ENCODE peak calls at places on chromosomes 7 and 10, in six cellular contexts. U is stomach, D is osteoblast, Y is pancreas, X is brain microvascular endothelial cell, Z is tibial artery. N is an unnamed sample.

GRCh38 chr10:103762924-103763323 is 92.5 kb downstream of the SH3PXD2A start:
- DNase-seq in U (no peak), D (no peak), Y (no peak), X (no peak), Z (no peak), N (no peak)

GRCh38 chr10:72087969-72088878 is at the start of gene SPOCK2:
- DNase-seq in U (no peak), D (peak; percentile 89), Y (no peak), X (no peak), Z (no peak), N (peak; percentile 48)

GRCh38 chr7:149846021-149846420 is 7.8 kb downstream of the ZNF862 start:
- DNase-seq in U (no peak), D (no peak), Y (no peak), X (no peak), Z (no peak), N (no peak)

GRCh38 chr7:110921478-110922210 is 169.3 kb upstream of the LRRN3 start:
- DNase-seq in U (no peak), D (no peak), Y (no peak), X (no peak), Z (no peak), N (no peak)

GRCh38 chr7:10412426-10413019 is 561.1 kb upstream of the PHF14 start:
- DNase-seq in U (no peak), D (peak; percentile 37), Y (no peak), X (peak; percentile 27), Z (no peak), N (no peak)

GRCh38 chr7:36264123-36264916 is 111.3 kb downstream of the EEPD1 start:
- DNase-seq in U (no peak), D (peak; percentile 23), Y (no peak), X (no peak), Z (no peak), N (no peak)

GRCh38 chr10:125734823-125735222 is 15.3 kb downstream of the EDRF1 start:
- DNase-seq in U (no peak), D (no peak), Y (no peak), X (no peak), Z (no peak), N (no peak)

GRCh38 chr7:19561121-19561805 is 147.6 kb downstream of the POLR1F start:
- DNase-seq in U (no peak), D (no peak), Y (no peak), X (peak; percentile 10), Z (no peak), N (no peak)

GRCh38 chr7:127252736-127253288 is at the start of gene GRM8:
- DNase-seq in U (peak; percentile 39), D (peak; percentile 91), Y (peak; percentile 16), X (peak; percentile 9), Z (peak; percentile 64), N (peak; percentile 47)

GRCh38 chr7:142883145-142883544 is 2.4 kb downstream of the TRPV6 start:
- DNase-seq in U (no peak), D (no peak), Y (no peak), X (no peak), Z (no peak), N (no peak)

GRCh38 chr7:55158541-55158940 is 139.7 kb downstream of the EGFR start:
- DNase-seq in U (no peak), D (peak; percentile 95), Y (no peak), X (peak; percentile 53), Z (no peak), N (no peak)

GRCh38 chr7:17142831-17143541 is 155.5 kb upstream of the AHR start:
- DNase-seq in U (no peak), D (peak; percentile 68), Y (no peak), X (no peak), Z (no peak), N (no peak)

DNA sequence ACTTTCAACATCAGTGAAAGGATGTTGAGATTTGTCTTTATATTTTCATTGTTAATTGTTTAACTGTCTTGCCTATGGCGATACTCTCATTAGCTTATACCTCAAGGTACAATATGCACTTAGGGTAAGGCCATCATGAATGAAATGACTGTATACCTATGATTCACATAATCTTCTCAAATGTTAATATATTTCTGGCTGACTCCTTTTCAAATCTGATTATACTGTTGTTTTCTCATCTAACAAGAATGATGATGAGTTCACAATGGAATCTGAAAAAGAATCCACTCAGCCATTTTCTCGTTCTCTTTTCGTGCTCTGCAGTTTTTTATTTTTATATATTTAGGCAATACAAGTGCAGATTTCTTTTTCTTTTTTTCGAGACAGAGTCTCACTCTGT is 159.1 kb downstream of the ARHGAP12 start:
- DNase-seq in U (no peak), D (peak; percentile 93), Y (no peak), X (no peak), Z (no peak), N (no peak)
- H3K27ac ChIP-seq in U (no peak overlapping the region), D (peak overlapping the region; percentile 60), Y (no peak overlapping the region), X (peak overlapping the region; percentile 95), Z (no peak overlapping the region), N (no peak overlapping the region)

DNA sequence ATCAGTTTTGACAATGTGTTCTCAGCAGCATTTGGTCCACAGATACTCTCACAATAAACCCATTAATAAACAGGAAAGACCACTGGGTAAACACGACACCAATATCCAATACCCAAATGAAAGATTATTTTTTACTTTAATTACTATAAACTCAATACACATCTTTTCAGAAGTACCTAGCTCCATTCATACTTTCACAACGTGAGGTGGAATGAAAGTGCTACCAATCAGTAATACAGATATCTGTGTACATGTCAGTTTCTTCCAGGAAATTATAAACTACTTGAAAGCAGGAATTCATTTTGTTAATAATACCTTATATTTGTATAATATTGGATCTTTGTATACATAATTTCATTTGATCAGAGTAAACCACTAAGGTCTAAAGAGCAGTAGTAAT is 11.9 kb downstream of the CDK6 start:
- DNase-seq in U (no peak), D (no peak), Y (no peak), X (no peak), Z (no peak), N (no peak)
- H3K36me3 ChIP-seq in U (no peaks in the 10 kb centered on the region), D (no peaks in the 10 kb centered on the region), Y (no peaks in the 10 kb centered on the region), X (peaks cover 4% of the 10 kb centered on the region), Z (no peaks in the 10 kb centered on the region), N (no peaks in the 10 kb centered on the region)

GRCh38 chr7:11625669-11626068 is 206.3 kb downstream of the THSD7A start:
- DNase-seq in U (no peak), D (no peak), Y (no peak), X (no peak), Z (no peak), N (no peak)
- H3K27ac ChIP-seq in U (no peak overlapping the region), D (no peak overlapping the region), Y (no peak overlapping the region), X (no peak overlapping the region), Z (no peak overlapping the region), N (no peak overlapping the region)

GRCh38 chr7:139417478-139417877 is 57.8 kb downstream of the LUC7L2 start:
- DNase-seq in U (no peak), D (no peak), Y (no peak), X (no peak), Z (no peak), N (no peak)

GRCh38 chr7:139421123-139421522 is 61.4 kb downstream of the LUC7L2 start:
- DNase-seq in U (no peak), D (no peak), Y (no peak), X (no peak), Z (no peak), N (no peak)

GRCh38 chr7:139422126-139422525 is 61.3 kb downstream of the KLRG2 start:
- DNase-seq in U (no peak), D (no peak), Y (no peak), X (no peak), Z (no peak), N (no peak)

GRCh38 chr7:139416405-139416804 is 56.7 kb downstream of the LUC7L2 start:
- DNase-seq in U (no peak), D (no peak), Y (no peak), X (no peak), Z (no peak), N (no peak)
- H3K36me3 ChIP-seq in U (peaks cover 97% of the 10 kb centered on the region), D (peaks cover 83% of the 10 kb centered on the region), Y (no peaks in the 10 kb centered on the region), X (peaks cover 48% of the 10 kb centered on the region), Z (peaks cover 95% of the 10 kb centered on the region), N (peaks cover 61% of the 10 kb centered on the region)

GRCh38 chr7:65295409-65295808 is 78.2 kb upstream of the ZNF92 start:
- DNase-seq in U (no peak), D (no peak), Y (no peak), X (no peak), Z (no peak), N (no peak)
- H3K27ac ChIP-seq in U (no peak overlapping the region), D (no peak overlapping the region), Y (no peak overlapping the region), X (no peak overlapping the region), Z (no peak overlapping the region), N (no peak overlapping the region)

GRCh38 chr10:102140218-102140617 is 7.4 kb downstream of the PPRC1 start:
- DNase-seq in U (no peak), D (no peak), Y (no peak), X (no peak), Z (no peak), N (no peak)

GRCh38 chr10:102140913-102141540 is 8.2 kb downstream of the PPRC1 start:
- DNase-seq in U (no peak), D (no peak), Y (no peak), X (no peak), Z (no peak), N (no peak)

GRCh38 chr10:102135956-102136526 is 3.2 kb downstream of the PPRC1 start:
- DNase-seq in U (no peak), D (no peak), Y (no peak), X (no peak), Z (no peak), N (no peak)

GRCh38 chr10:102141583-102142107 is 8.8 kb downstream of the PPRC1 start:
- DNase-seq in U (no peak), D (peak; percentile 46), Y (no peak), X (no peak), Z (no peak), N (no peak)

GRCh38 chr10:102139281-102140110 is 6.7 kb downstream of the PPRC1 start:
- DNase-seq in U (no peak), D (no peak), Y (no peak), X (no peak), Z (no peak), N (no peak)
- H3K36me3 ChIP-seq in U (peaks cover 73% of the 10 kb centered on the region), D (peaks cover 67% of the 10 kb centered on the region), Y (peaks cover 10% of the 10 kb centered on the region), X (peaks cover 63% of the 10 kb centered on the region), Z (peaks cover 69% of the 10 kb centered on the region), N (peaks cover 47% of the 10 kb centered on the region)

GRCh38 chr10:95281206-95281605 is 9.6 kb downstream of the PDLIM1 start:
- DNase-seq in U (no peak), D (no peak), Y (no peak), X (no peak), Z (no peak), N (no peak)
- H3K27ac ChIP-seq in U (peak overlapping the region; percentile 77), D (peak overlapping the region; percentile 9), Y (no peak overlapping the region), X (no peak overlapping the region), Z (peak overlapping the region; percentile 75), N (peak overlapping the region; percentile 99)

GRCh38 chr7:47413526-47414341 is 168.2 kb downstream of the TNS3 start:
- DNase-seq in U (no peak), D (no peak), Y (no peak), X (no peak), Z (peak; percentile 24), N (no peak)

GRCh38 chr7:47407821-47408674 is 173.9 kb downstream of the TNS3 start:
- DNase-seq in U (peak; percentile 38), D (no peak), Y (no peak), X (no peak), Z (peak; percentile 55), N (peak; percentile 47)

GRCh38 chr7:47414342-47415288 is 167.3 kb downstream of the TNS3 start:
- DNase-seq in U (no peak), D (no peak), Y (no peak), X (no peak), Z (peak; percentile 54), N (no peak)

GRCh38 chr7:47408675-47409074 is 173.2 kb downstream of the TNS3 start:
- DNase-seq in U (peak; percentile 13), D (no peak), Y (no peak), X (no peak), Z (peak; percentile 28), N (no peak)

GRCh38 chr7:47411281-47411869 is 170.5 kb downstream of the TNS3 start:
- DNase-seq in U (no peak), D (no peak), Y (no peak), X (no peak), Z (peak; percentile 47), N (no peak)
- H3K36me3 ChIP-seq in U (peaks cover 95% of the 10 kb centered on the region), D (peaks cover 58% of the 10 kb centered on the region), Y (peaks cover 4% of the 10 kb centered on the region), X (peaks cover 31% of the 10 kb centered on the region), Z (peaks cover 53% of the 10 kb centered on the region), N (no peaks in the 10 kb centered on the region)